ENCODE peak calls at places on chromosomes 1 and 21, in ten cellular contexts. B is ovary, K is A549, Z is prostate gland, L is adrenal gland, E is heart right ventricle, M is sigmoid colon, X is tibial nerve, W is IMR-90, R is DND-41. C is an unnamed sample. For H3K4me1, the result is how much of the 10 kb centered on the place peaks cover.

GRCh38 chr1:154940880-154941228 is 4.3 kb upstream of the PMVK start:
- DNase-seq in W (no peak), K (no peak), M (no peak), L (no peak), Z (no peak), R (no peak), X (no peak), E (no peak), B (no peak), C (no peak)

GRCh38 chr1:218402771-218403110 is 57.6 kb downstream of the TGFB2 start:
- DNase-seq in L (no peak), M (no peak), Z (no peak), R (no peak), B (no peak), K (no peak), X (no peak), E (no peak), W (no peak), C (no peak)

GRCh38 chr1:74767490-74767889 is 34.5 kb downstream of the TYW3 start:
- DNase-seq in B (no peak), X (no peak), Z (no peak), E (no peak), M (no peak), L (no peak), W (peak), K (peak), R (no peak), C (no peak)

GRCh38 chr21:37909936-37910335 is 6.3 kb downstream of the KCNJ6 start:
- DNase-seq in K (no peak), X (no peak), M (no peak), W (no peak), Z (no peak), E (no peak), L (no peak), B (no peak), R (no peak), C (no peak)

GRCh38 chr21:46153259-46154154 is 1.9 kb downstream of the FTCD start:
- DNase-seq in Z (peak), M (peak), B (peak), L (peak), K (peak), X (peak), E (peak), R (no peak), W (no peak), C (peak)

GRCh38 chr1:9621032-9621431 is 30.5 kb upstream of the PIK3CD start:
- DNase-seq in M (no peak), R (no peak), E (no peak), X (no peak), W (no peak), Z (no peak), K (no peak), L (no peak), B (no peak), C (no peak)

GRCh38 chr1:239817801-239818200 is 273.9 kb upstream of the FMN2 start:
- DNase-seq in M (no peak), R (no peak), L (no peak), E (no peak), B (no peak), X (no peak), Z (no peak), K (no peak), W (no peak), C (no peak)

GRCh38 chr1:234619794-234620247 is 9.8 kb upstream of the IRF2BP2 start:
- DNase-seq in R (no peak), B (no peak), K (no peak), X (no peak), Z (no peak), M (no peak), W (no peak), E (no peak), L (no peak), C (no peak)

GRCh38 chr1:242718967-242719366 is 194.5 kb upstream of the PLD5 start:
- DNase-seq in Z (no peak), K (no peak), R (no peak), X (no peak), L (no peak), W (no peak), E (no peak), M (no peak), B (no peak), C (no peak)

GRCh38 chr1:5915587-5916571 is 76.3 kb downstream of the NPHP4 start:
- DNase-seq in X (no peak), E (no peak), L (peak), M (no peak), R (no peak), Z (no peak), K (peak), W (peak), B (peak), C (peak)

GRCh38 chr1:226519135-226519534 is 29.4 kb upstream of the STUM start:
- DNase-seq in M (no peak), Z (no peak), X (no peak), B (no peak), E (no peak), R (no peak), K (no peak), L (peak), W (no peak), C (no peak)

GRCh38 chr1:152745289-152745704 is 12.5 kb upstream of the KPRP start:
- DNase-seq in E (no peak), W (peak), K (no peak), X (no peak), M (no peak), R (no peak), Z (no peak), B (no peak), L (no peak), C (no peak)

GRCh38 chr21:32392299-32392879 is 423 bp downstream of the URB1 start:
- DNase-seq in E (no peak), Z (no peak), R (no peak), M (no peak), K (no peak), B (no peak), L (no peak), W (no peak), X (no peak), C (no peak)

GRCh38 chr1:107544285-107544684 is 403.4 kb downstream of the NTNG1 start:
- DNase-seq in R (no peak), E (no peak), L (no peak), B (no peak), W (no peak), X (no peak), M (no peak), K (no peak), Z (no peak), C (no peak)

GRCh38 chr21:43940672-43941071 is 71.4 kb upstream of the TRAPPC10 start:
- DNase-seq in K (no peak), B (no peak), X (no peak), M (no peak), W (no peak), L (no peak), E (no peak), Z (no peak), R (no peak), C (no peak)

GRCh38 chr1:235069577-235070563 is 58.8 kb downstream of the TOMM20 start:
- DNase-seq in Z (peak), E (peak), X (peak), B (peak), M (peak), W (peak), K (peak), R (no peak), L (peak), C (no peak)

GRCh38 chr1:113488576-113489177 is 98.4 kb downstream of the MAGI3 start:
- DNase-seq in M (no peak), R (peak), E (no peak), B (peak), Z (no peak), L (no peak), K (no peak), X (no peak), W (no peak), C (no peak)

GRCh38 chr1:183039985-183040447 is 16.8 kb downstream of the LAMC1 start:
- DNase-seq in L (no peak), X (no peak), E (no peak), R (no peak), B (no peak), M (no peak), Z (no peak), K (no peak), W (peak), C (no peak)

GRCh38 chr1:235859775-235860174 is 6.9 kb downstream of the LYST start:
- DNase-seq in X (no peak), R (no peak), E (no peak), B (no peak), L (no peak), W (no peak), Z (no peak), M (no peak), K (no peak), C (no peak)

GRCh38 chr1:236502579-236502971 is 21.2 kb upstream of the LGALS8 start:
- DNase-seq in M (no peak), E (no peak), X (no peak), B (no peak), W (peak), R (no peak), K (no peak), L (no peak), Z (no peak), C (no peak)

GRCh38 chr1:67771152-67771551 is 62.1 kb downstream of the GNG12 start:
- DNase-seq in R (no peak), M (no peak), L (no peak), X (no peak), W (peak), B (no peak), E (no peak), Z (no peak), K (no peak), C (no peak)

DNA sequence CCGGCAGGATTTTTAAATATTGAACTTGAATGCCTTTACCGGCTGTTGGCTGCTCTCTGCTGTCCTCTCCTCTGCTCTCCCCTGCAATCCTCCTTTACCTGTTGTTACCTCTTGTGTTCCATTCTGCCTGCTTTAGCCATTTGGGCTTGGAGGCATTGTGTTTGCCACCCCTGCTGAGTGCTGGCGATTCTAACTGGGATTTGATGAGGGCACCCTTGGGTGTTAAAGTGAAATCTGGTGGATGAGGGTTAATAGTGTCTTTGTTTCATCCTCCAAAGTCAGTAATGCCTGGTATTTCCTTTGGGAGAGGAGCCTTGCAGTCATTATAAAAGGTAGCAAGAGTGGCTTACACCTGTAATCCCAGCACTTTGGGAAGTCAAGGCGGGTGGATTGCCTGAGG is 9.9 kb downstream of the SZRD1 start:
- DNase-seq in M (no peak), W (no peak), K (no peak), R (no peak), B (no peak), L (no peak), Z (no peak), E (no peak), X (no peak), C (no peak)
- TF ChIP-seq CTCF in M (no peak), W (no peak), K (no peak), R (no peak), B (no peak), L (no peak), Z (no peak), E (no peak), X (no peak), C (no peak)

DNA sequence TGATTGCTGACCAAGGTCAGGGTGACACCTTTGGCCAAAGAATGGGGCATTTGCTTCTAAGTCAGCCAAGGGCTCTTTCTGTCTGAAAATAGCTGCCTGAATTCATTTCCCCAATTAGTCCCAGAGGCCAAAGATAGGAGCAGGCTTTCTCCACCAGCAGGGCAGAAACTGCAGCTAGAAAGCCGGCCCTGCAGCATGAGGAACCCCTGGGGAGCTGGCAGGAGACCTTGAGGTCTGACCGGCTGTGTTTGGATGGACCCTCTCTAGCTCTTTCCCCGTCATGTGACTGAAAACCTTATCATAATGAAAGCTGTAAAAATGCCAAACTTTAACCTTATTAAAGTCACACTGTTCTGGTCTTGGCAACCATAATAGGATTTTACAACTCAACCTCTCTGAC is 93.4 kb downstream of the CD58 start:
- DNase-seq in B (peak), W (no peak), X (no peak), Z (no peak), E (no peak), K (no peak), R (no peak), L (no peak), M (no peak), C (no peak)
- H3K4me1 ChIP-seq in B (under half), W (under half), X (under half), Z (under half), E (under half), K (under half), R (under half), L (under half), M (under half), C (under half)

GRCh38 chr1:192539450-192540132 is 36.0 kb upstream of the RGS1 start:
- DNase-seq in K (peak), R (no peak), M (no peak), L (no peak), X (no peak), Z (no peak), B (no peak), E (no peak), W (peak), C (no peak)
- H3K27ac ChIP-seq in K (peak), R (peak), M (peak), L (no peak), X (peak), Z (peak), B (peak), E (no peak), W (peak), C (peak)

GRCh38 chr1:95118019-95118499 is 904 bp downstream of the TLCD4 start:
- DNase-seq in M (no peak), W (no peak), E (no peak), Z (peak), X (no peak), K (no peak), B (no peak), L (peak), R (no peak), C (no peak)
- TF ChIP-seq CTCF in M (no peak), W (no peak), E (no peak), Z (no peak), X (no peak), K (no peak), B (no peak), L (no peak), R (no peak), C (no peak)

GRCh38 chr1:46026531-46026930 is 105.9 kb downstream of the PIK3R3 start:
- DNase-seq in X (no peak), B (no peak), K (no peak), Z (no peak), M (no peak), W (no peak), R (no peak), L (no peak), E (no peak), C (no peak)
- H3K4me1 ChIP-seq in X (under half), B (under half), K (under half), Z (under half), M (under half), W (under half), R (under half), L (under half), E (under half), C (under half)

GRCh38 chr1:177812650-177813049 is 157.2 kb downstream of the SEC16B start:
- DNase-seq in L (no peak), R (no peak), B (no peak), X (no peak), M (no peak), K (no peak), E (no peak), Z (no peak), W (no peak), C (no peak)
- H3K27ac ChIP-seq in L (no peak), R (no peak), B (no peak), X (no peak), M (no peak), K (no peak), E (no peak), Z (no peak), W (no peak), C (no peak)